ENCODE peak calls at places on chromosomes 7 and 10, in seven cellular contexts. I is HCT116, X is SK-N-SH, U is H1, K is HepG2, Z is GM12878, G is K562. P is an unnamed sample.
A peak's percentile ranks its signal among the peaks of the same experiment; 100 is the strongest.

GRCh38 chr7:52684388-52684787 is 351.0 kb upstream of the POM121L12 start:
- DNase-seq in I (no peak), X (no peak), U (no peak), K (no peak), Z (no peak), G (no peak), P (no peak)

GRCh38 chr7:135877799-135878198 is 99.4 kb downstream of the MTPN start:
- DNase-seq in I (no peak), X (no peak), U (no peak), K (no peak), Z (peak; percentile 19), G (no peak), P (no peak)

GRCh38 chr10:118511720-118512119 is 83.7 kb downstream of the PRLHR start:
- DNase-seq in I (no peak), X (no peak), U (no peak), K (no peak), Z (no peak), G (no peak), P (no peak)

GRCh38 chr10:34866848-34867247 is 51.8 kb upstream of the PARD3 start:
- DNase-seq in I (no peak), X (no peak), U (no peak), K (no peak), Z (no peak), G (no peak), P (no peak)

GRCh38 chr10:121598261-121599249 is at the start of gene FGFR2:
- DNase-seq in I (peak; percentile 56), X (peak; percentile 98), U (peak; percentile 90), K (peak; percentile 46), Z (no peak), G (peak; percentile 86), P (no peak)

GRCh38 chr7:142300689-142301088 is 42.8 kb upstream of the PRSS58 start:
- DNase-seq in I (peak; percentile 28), X (peak; percentile 23), U (peak; percentile 86), K (no peak), Z (no peak), G (peak; percentile 57), P (no peak)

GRCh38 chr7:149261321-149261828 is 621 bp upstream of the ZNF783 start:
- DNase-seq in I (no peak), X (peak; percentile 69), U (no peak), K (no peak), Z (no peak), G (no peak), P (no peak)

GRCh38 chr7:20408467-20408826 is 77.7 kb downstream of the ITGB8 start:
- DNase-seq in I (no peak), X (no peak), U (no peak), K (no peak), Z (no peak), G (no peak), P (no peak)

GRCh38 chr10:124717911-124718734 is 26.1 kb downstream of the FAM53B start:
- DNase-seq in I (no peak), X (no peak), U (no peak), K (no peak), Z (peak; percentile 95), G (peak; percentile 65), P (no peak)

GRCh38 chr10:71973777-71974488 is 9.7 kb downstream of the CHST3 start:
- DNase-seq in I (no peak), X (no peak), U (no peak), K (no peak), Z (no peak), G (no peak), P (no peak)

GRCh38 chr7:156028521-156028920 is 216.3 kb upstream of the SHH start:
- DNase-seq in I (no peak), X (no peak), U (peak; percentile 35), K (no peak), Z (no peak), G (no peak), P (no peak)

GRCh38 chr10:46528675-46529615 is 27.5 kb downstream of the GPRIN2 start:
- DNase-seq in I (no peak), X (no peak), U (no peak), K (no peak), Z (no peak), G (no peak), P (no peak)

GRCh38 chr7:41824284-41824683 is 121.4 kb upstream of the INHBA start:
- DNase-seq in I (no peak), X (no peak), U (no peak), K (no peak), Z (no peak), G (no peak), P (no peak)

GRCh38 chr10:90352288-90352687 is 505.6 kb downstream of the HTR7 start:
- DNase-seq in I (no peak), X (no peak), U (peak; percentile 47), K (no peak), Z (no peak), G (no peak), P (no peak)

GRCh38 chr7:79317728-79318127 is 135.7 kb downstream of the MAGI2 start:
- DNase-seq in I (peak; percentile 51), X (no peak), U (no peak), K (peak; percentile 80), Z (no peak), G (no peak), P (peak; percentile 91)

GRCh38 chr7:90188281-90188680 is 23.3 kb upstream of the STEAP2 start:
- DNase-seq in I (no peak), X (no peak), U (no peak), K (no peak), Z (no peak), G (no peak), P (no peak)

GRCh38 chr10:69123306-69123746 is 652 bp upstream of the VPS26A start:
- DNase-seq in I (peak; percentile 41), X (peak; percentile 72), U (no peak), K (peak; percentile 31), Z (no peak), G (peak; percentile 37), P (peak; percentile 79)

GRCh38 chr10:6035101-6035834 is 26.9 kb downstream of the IL2RA start:
- DNase-seq in I (no peak), X (no peak), U (peak; percentile 29), K (no peak), Z (no peak), G (no peak), P (no peak)

GRCh38 chr7:28550580-28551205 is 138.4 kb downstream of the CREB5 start:
- DNase-seq in I (no peak), X (no peak), U (no peak), K (no peak), Z (no peak), G (no peak), P (no peak)

GRCh38 chr7:93016085-93016471 is 101.7 kb downstream of the SAMD9 start:
- DNase-seq in I (no peak), X (no peak), U (no peak), K (no peak), Z (no peak), G (no peak), P (no peak)

DNA sequence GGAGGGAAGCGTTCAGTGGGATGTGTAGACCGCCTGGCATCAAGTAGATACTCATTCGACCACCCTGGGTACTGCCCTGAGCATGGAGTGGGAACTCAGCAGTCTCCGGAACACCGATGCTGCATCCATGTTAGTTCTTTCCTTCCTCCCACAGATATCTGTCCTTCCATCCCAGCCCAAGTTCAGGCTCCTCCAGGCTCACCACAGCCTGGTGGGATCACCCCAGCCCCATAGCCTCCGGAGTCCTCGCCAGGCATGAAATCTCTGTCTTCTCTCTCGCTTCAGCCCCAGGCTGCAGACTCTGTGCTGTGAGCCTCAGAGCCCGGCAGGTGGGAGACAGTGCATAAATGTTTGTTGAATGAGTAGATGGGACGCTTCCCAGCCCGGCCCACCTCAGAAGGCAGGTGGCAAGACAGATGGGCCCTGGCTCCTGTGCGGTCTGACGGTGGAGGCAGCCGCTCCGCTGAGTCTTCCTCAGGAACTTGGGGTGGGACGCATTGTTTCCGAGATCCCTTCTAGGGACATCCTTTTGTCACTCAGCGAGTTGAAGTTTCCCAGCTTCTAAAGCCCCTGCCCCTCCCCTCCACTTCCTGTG is 42.9 kb downstream of the ELFN1 start:
- DNase-seq in I (no peak), X (peak; percentile 60), U (no peak), K (no peak), Z (no peak), G (no peak), P (no peak)
- H3K27me3 ChIP-seq in I (no peaks in the 10 kb centered on the region), X (no peaks in the 10 kb centered on the region), U (no peaks in the 10 kb centered on the region), K (no peaks in the 10 kb centered on the region), Z (no peaks in the 10 kb centered on the region), G (peaks cover 45% of the 10 kb centered on the region), P (no peaks in the 10 kb centered on the region)

DNA sequence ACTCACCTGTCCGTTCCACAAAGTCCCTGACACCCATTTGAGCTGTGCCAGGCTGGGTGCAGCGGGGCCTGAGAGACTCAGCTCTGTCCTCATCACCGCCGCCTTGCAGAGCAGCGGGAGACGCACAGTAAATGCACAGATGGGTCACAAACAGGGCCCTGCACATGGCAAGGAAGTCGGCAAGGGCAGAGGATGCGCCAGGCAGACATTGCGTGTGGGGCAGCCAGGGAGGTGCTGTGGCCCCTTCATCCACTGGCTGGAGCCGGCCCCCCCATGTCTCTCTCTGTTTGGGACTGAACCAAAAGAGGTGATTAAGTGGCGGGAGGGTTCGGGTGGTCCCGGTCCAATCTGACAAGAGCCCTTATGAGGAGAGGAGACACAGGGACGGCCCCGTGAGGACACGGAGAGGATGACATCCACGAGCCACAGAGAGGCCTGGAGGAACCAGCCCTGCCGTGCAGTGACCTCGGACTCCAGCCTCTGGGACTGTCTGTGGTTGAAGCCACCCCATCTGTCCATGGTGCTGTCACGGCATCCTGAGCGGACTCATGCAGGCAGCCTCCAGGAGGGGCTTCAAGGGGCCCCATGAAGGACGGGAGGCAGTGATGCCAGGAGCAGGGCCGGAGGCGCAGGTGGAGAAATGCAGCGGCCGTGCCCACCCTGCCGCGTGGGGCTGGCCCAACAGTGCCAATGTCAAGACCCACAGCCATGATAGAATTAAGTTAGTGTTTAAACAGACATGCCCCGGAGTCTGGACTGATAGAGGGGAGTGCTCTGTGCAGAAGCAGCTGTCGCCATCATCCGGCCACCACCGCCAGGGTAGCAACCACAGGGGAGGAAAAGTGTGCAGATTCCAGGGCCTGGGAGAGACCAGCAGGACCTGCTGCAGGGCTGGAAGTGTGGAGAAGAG is 28.4 kb upstream of the FOXL3 start:
- DNase-seq in I (no peak), X (no peak), U (no peak), K (no peak), Z (no peak), G (no peak), P (no peak)
- H3K4me3 ChIP-seq in I (no peak overlapping the region), X (no peak overlapping the region), U (peak overlapping the region; percentile 31), K (no peak overlapping the region), Z (no peak overlapping the region), G (no peak overlapping the region), P (no peak overlapping the region)

GRCh38 chr10:110259317-110259716 is 45.4 kb downstream of the SMNDC1 start:
- DNase-seq in I (no peak), X (no peak), U (no peak), K (no peak), Z (no peak), G (no peak), P (no peak)

GRCh38 chr10:110252148-110252547 is 44.7 kb downstream of the MXI1 start:
- DNase-seq in I (no peak), X (no peak), U (no peak), K (no peak), Z (no peak), G (no peak), P (no peak)

GRCh38 chr10:110258542-110258941 is 46.2 kb downstream of the SMNDC1 start:
- DNase-seq in I (no peak), X (no peak), U (no peak), K (no peak), Z (no peak), G (no peak), P (no peak)

GRCh38 chr10:110254467-110254866 is 47.1 kb downstream of the MXI1 start:
- DNase-seq in I (no peak), X (no peak), U (no peak), K (no peak), Z (no peak), G (no peak), P (no peak)
- TF ChIP-seq SIN3A in I (no peak), X (no peak), U (no peak), K (no peak), Z (no peak), G (no peak), P (no peak)

GRCh38 chr10:133071801-133072595 is 15.7 kb upstream of the ADGRA1 start:
- DNase-seq in I (no peak), X (peak; percentile 55), U (no peak), K (no peak), Z (no peak), G (no peak), P (no peak)
- H3K27me3 ChIP-seq in I (no peaks in the 10 kb centered on the region), X (no peaks in the 10 kb centered on the region), U (no peaks in the 10 kb centered on the region), K (peaks cover 24% of the 10 kb centered on the region), Z (no peaks in the 10 kb centered on the region), G (peaks cover 51% of the 10 kb centered on the region), P (no peaks in the 10 kb centered on the region)

P was measured in Panc1.